ENCODE peak calls at places on chromosomes 3 and 15, in six cellular contexts. T is caudate nucleus; E is GM19239; X is posterior cingulate gyrus; W is NCI-H2171; P is activated T-cell treated with anti-CD3 and anti-CD28 coated beads, Interleukin-2, amount 50 U/mL, for 1 hour. B is an unnamed sample.

GRCh38 chr15:66288796-66289195 is 4.6 kb upstream of the DIS3L start:
- DNase-seq in T (no peak), E (no peak), X (no peak), W (no peak), P (no peak), B (no peak)

GRCh38 chr3:111811811-111812210 is 47.3 kb upstream of the PHLDB2 start:
- DNase-seq in T (no peak), E (no peak), X (no peak), W (no peak), P (no peak), B (no peak)

GRCh38 chr3:72818092-72818721 is 30.0 kb downstream of the SHQ1 start:
- DNase-seq in T (no peak), E (no peak), X (no peak), W (peak; percentile 11), P (no peak), B (no peak)

GRCh38 chr3:100710355-100711198 is 1.3 kb downstream of the TFG start:
- DNase-seq in T (no peak), E (peak; percentile 36), X (no peak), W (no peak), P (peak; percentile 47), B (no peak)

GRCh38 chr15:37359495-37360290 is 259.3 kb upstream of the MEIS2 start:
- DNase-seq in T (no peak), E (no peak), X (no peak), W (no peak), P (no peak), B (no peak)

GRCh38 chr3:67109651-67110204 is 111.6 kb downstream of the KBTBD8 start:
- DNase-seq in T (no peak), E (no peak), X (no peak), W (no peak), P (no peak), B (no peak)

GRCh38 chr3:39491014-39491413 is 23.5 kb downstream of the MOBP start:
- DNase-seq in T (no peak), E (no peak), X (no peak), W (no peak), P (no peak), B (no peak)

GRCh38 chr3:123432832-123433523 is 15.9 kb downstream of the ADCY5 start:
- DNase-seq in T (no peak), E (no peak), X (no peak), W (no peak), P (no peak), B (no peak)

GRCh38 chr3:105448338-105448982 is 81.8 kb downstream of the ALCAM start:
- DNase-seq in T (peak; percentile 69), E (no peak), X (peak; percentile 73), W (no peak), P (no peak), B (peak; percentile 53)

GRCh38 chr15:73991726-73992593 is at the start of gene STOML1:
- DNase-seq in T (no peak), E (peak; percentile 89), X (peak; percentile 86), W (peak; percentile 93), P (peak; percentile 95), B (peak; percentile 57)

GRCh38 chr3:4825572-4826236 is 153.5 kb upstream of the BHLHE40 start:
- DNase-seq in T (no peak), E (no peak), X (no peak), W (no peak), P (peak; percentile 41), B (no peak)

GRCh38 chr3:167350245-167350862 is 29.7 kb downstream of the ZBBX start:
- DNase-seq in T (no peak), E (no peak), X (no peak), W (no peak), P (no peak), B (no peak)

GRCh38 chr15:69298697-69299441 is at the start of gene PAQR5:
- DNase-seq in T (no peak), E (no peak), X (no peak), W (peak; percentile 59), P (no peak), B (no peak)

GRCh38 chr15:67089218-67090193 is 24.1 kb downstream of the SMAD3 start:
- DNase-seq in T (no peak), E (no peak), X (no peak), W (no peak), P (no peak), B (no peak)

GRCh38 chr15:33724321-33725036 is 243.8 kb upstream of the CHRM5 start:
- DNase-seq in T (no peak), E (no peak), X (no peak), W (no peak), P (no peak), B (no peak)

GRCh38 chr3:193590088-193590856 is 2.7 kb upstream of the OPA1 start:
- DNase-seq in T (no peak), E (no peak), X (no peak), W (no peak), P (no peak), B (no peak)

GRCh38 chr3:188641076-188641475 is 487.1 kb downstream of the LPP start:
- DNase-seq in T (no peak), E (no peak), X (no peak), W (no peak), P (no peak), B (no peak)

GRCh38 chr15:75225951-75226732 is 24.5 kb downstream of the C15orf39 start:
- DNase-seq in T (no peak), E (no peak), X (no peak), W (no peak), P (no peak), B (no peak)

GRCh38 chr3:157865449-157865862 is 240.8 kb downstream of the SHOX2 start:
- DNase-seq in T (no peak), E (peak; percentile 31), X (no peak), W (no peak), P (peak; percentile 18), B (no peak)

GRCh38 chr3:11553436-11554235 is 90.1 kb downstream of the VGLL4 start:
- DNase-seq in T (no peak), E (no peak), X (no peak), W (no peak), P (no peak), B (no peak)

GRCh38 chr3:82800248-82800647 is 1038.8 kb upstream of the GBE1 start:
- DNase-seq in T (no peak), E (no peak), X (no peak), W (no peak), P (no peak), B (no peak)